ENCODE peak calls at places on chromosomes 16 and 17, in nine cellular contexts. R, O, J, V, Q, E, D, B and Y are unnamed samples.

GRCh38 chr16:18950469-18951185 is 24.4 kb upstream of the SMG1 start:
- DNase-seq in R (no peak), O (no peak), J (no peak), V (no peak), Q (no peak), E (no peak), D (no peak), B (no peak), Y (no peak)

GRCh38 chr17:17729620-17730249 is 48.5 kb downstream of the RAI1 start:
- DNase-seq in R (peak), O (peak), J (peak), V (peak), Q (peak), E (peak), D (no peak), B (peak), Y (peak)

GRCh38 chr16:56257260-56257659 is 66.0 kb downstream of the GNAO1 start:
- DNase-seq in R (peak), O (no peak), J (no peak), V (no peak), Q (no peak), E (no peak), D (no peak), B (no peak), Y (no peak)

GRCh38 chr17:1606352-1606985 is 22.2 kb downstream of the SLC43A2 start:
- DNase-seq in R (no peak), O (no peak), J (no peak), V (no peak), Q (no peak), E (no peak), D (no peak), B (no peak), Y (no peak)

GRCh38 chr17:27657620-27658019 is 26.6 kb downstream of the LGALS9 start:
- DNase-seq in R (no peak), O (no peak), J (no peak), V (no peak), Q (no peak), E (peak), D (no peak), B (no peak), Y (no peak)

GRCh38 chr16:73890524-73891500 is 405.8 kb upstream of the PSMD7 start:
- DNase-seq in R (no peak), O (no peak), J (no peak), V (no peak), Q (no peak), E (peak), D (no peak), B (no peak), Y (no peak)

GRCh38 chr17:39756376-39757079 is 18.8 kb downstream of the GRB7 start:
- DNase-seq in R (no peak), O (no peak), J (no peak), V (no peak), Q (no peak), E (no peak), D (no peak), B (no peak), Y (no peak)

GRCh38 chr17:67260051-67260987 is 15.3 kb upstream of the HELZ start:
- DNase-seq in R (no peak), O (no peak), J (no peak), V (no peak), Q (peak), E (no peak), D (no peak), B (no peak), Y (peak)

GRCh38 chr16:58116046-58116445 is 13.1 kb downstream of the CFAP20 start:
- DNase-seq in R (no peak), O (no peak), J (no peak), V (no peak), Q (no peak), E (no peak), D (no peak), B (no peak), Y (no peak)

GRCh38 chr17:17565471-17566365 is 25.8 kb downstream of the PEMT start:
- DNase-seq in R (no peak), O (no peak), J (no peak), V (no peak), Q (no peak), E (no peak), D (no peak), B (no peak), Y (no peak)

GRCh38 chr16:6148361-6148760 is 1050.8 kb upstream of the EEF2KMT start:
- DNase-seq in R (no peak), O (no peak), J (no peak), V (no peak), Q (no peak), E (no peak), D (no peak), B (no peak), Y (no peak)

GRCh38 chr17:28528329-28529011 is 22.3 kb downstream of the FOXN1 start:
- DNase-seq in R (no peak), O (no peak), J (no peak), V (peak), Q (no peak), E (peak), D (no peak), B (no peak), Y (no peak)

GRCh38 chr17:76357597-76358158 is 4.0 kb upstream of the PRPSAP1 start:
- DNase-seq in R (no peak), O (no peak), J (no peak), V (no peak), Q (peak), E (no peak), D (no peak), B (no peak), Y (no peak)

GRCh38 chr16:65176603-65177002 is 54.7 kb upstream of the CDH11 start:
- DNase-seq in R (no peak), O (no peak), J (no peak), V (no peak), Q (no peak), E (no peak), D (no peak), B (no peak), Y (no peak)

GRCh38 chr16:51407199-51407598 is 256.1 kb upstream of the SALL1 start:
- DNase-seq in R (no peak), O (no peak), J (no peak), V (no peak), Q (no peak), E (no peak), D (peak), B (no peak), Y (no peak)

GRCh38 chr16:73254983-73255382 is 207.1 kb upstream of the ZFHX3 start:
- DNase-seq in R (no peak), O (no peak), J (no peak), V (no peak), Q (no peak), E (no peak), D (no peak), B (no peak), Y (no peak)

GRCh38 chr16:74099530-74099929 is 197.1 kb upstream of the PSMD7 start:
- DNase-seq in R (no peak), O (no peak), J (no peak), V (no peak), Q (no peak), E (peak), D (no peak), B (no peak), Y (no peak)

DNA sequence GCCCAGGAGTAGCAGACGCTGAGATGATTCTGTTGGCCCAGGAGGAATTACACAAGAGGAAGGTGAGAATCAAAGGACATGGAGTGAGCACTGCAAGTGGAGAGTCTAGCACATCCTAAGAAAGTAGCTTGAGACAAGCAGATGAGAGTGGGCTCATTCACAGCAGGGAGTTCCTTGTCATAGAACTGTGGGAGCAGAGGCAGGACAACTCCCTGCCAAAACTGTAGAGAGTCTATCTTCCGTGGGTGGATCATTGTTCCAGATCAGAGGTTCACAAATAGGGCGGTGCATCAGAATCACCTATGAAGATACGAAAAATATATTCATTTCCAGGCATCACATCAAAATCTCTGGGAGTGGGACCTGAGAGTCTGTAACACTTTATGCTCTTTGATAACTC is 288.9 kb upstream of the C16orf82 start:
- DNase-seq in R (no peak), O (no peak), J (no peak), V (no peak), Q (no peak), E (no peak), D (no peak), B (no peak), Y (no peak)
- TF ChIP-seq REST in R (no peak), O (no peak), J (no peak), V (no peak), Q (no peak), E (no peak), D (no peak), B (no peak), Y (no peak)

GRCh38 chr17:8628172-8628571 is 2.4 kb downstream of the MYH10 start:
- DNase-seq in R (no peak), O (no peak), J (no peak), V (peak), Q (no peak), E (no peak), D (no peak), B (no peak), Y (no peak)

GRCh38 chr17:8622191-8622590 is 8.3 kb downstream of the MYH10 start:
- DNase-seq in R (no peak), O (no peak), J (no peak), V (no peak), Q (no peak), E (no peak), D (no peak), B (no peak), Y (no peak)

GRCh38 chr17:8621585-8621984 is 8.9 kb downstream of the MYH10 start:
- DNase-seq in R (no peak), O (no peak), J (no peak), V (peak), Q (no peak), E (no peak), D (no peak), B (no peak), Y (no peak)

GRCh38 chr17:8619294-8619693 is 11.2 kb downstream of the MYH10 start:
- DNase-seq in R (no peak), O (no peak), J (no peak), V (no peak), Q (no peak), E (no peak), D (no peak), B (no peak), Y (no peak)

DNA sequence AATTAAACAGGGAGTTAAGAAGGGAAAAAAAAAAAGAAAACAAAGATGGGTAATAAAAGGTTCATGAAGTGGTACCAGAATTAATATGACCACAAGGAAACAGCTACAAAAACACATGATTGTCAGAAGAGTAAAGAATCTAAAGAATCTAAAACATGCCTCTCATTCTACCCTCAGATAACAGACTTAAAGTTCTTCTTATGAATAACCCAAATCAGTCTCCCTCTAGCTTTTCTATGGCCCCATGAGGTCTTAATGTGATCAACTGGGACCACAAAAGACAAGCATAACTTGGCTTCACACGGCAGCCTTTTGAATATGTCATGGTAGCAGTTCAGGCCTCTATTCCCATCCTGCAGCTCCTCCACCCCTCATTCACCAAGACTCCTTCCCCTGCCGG is 6.9 kb downstream of the MYH10 start:
- DNase-seq in R (no peak), O (no peak), J (no peak), V (no peak), Q (no peak), E (no peak), D (no peak), B (no peak), Y (no peak)
- TF ChIP-seq REST in R (no peak), O (no peak), J (no peak), V (no peak), Q (no peak), E (no peak), D (no peak), B (no peak), Y (no peak)

GRCh38 chr16:78668393-78668792 is 568.9 kb downstream of the WWOX start:
- DNase-seq in R (no peak), O (no peak), J (no peak), V (no peak), Q (no peak), E (no peak), D (no peak), B (no peak), Y (no peak)
- TF ChIP-seq REST in R (no peak), O (no peak), J (no peak), V (no peak), Q (no peak), E (no peak), D (no peak), B (no peak), Y (no peak)

GRCh38 chr17:35022536-35023063 is 40.9 kb downstream of the RFFL start:
- DNase-seq in R (no peak), O (peak), J (no peak), V (no peak), Q (peak), E (no peak), D (no peak), B (no peak), Y (peak)
- TF ChIP-seq REST in R (no peak), O (no peak), J (no peak), V (no peak), Q (no peak), E (no peak), D (no peak), B (no peak), Y (no peak)